ENCODE peak calls at places on chromosomes 6 and 20, in four cellular contexts. R is colonic mucosa, F is WTC11, A is mesothelial cell of epicardium. Z is an unnamed sample.

GRCh38 chr20:50399917-50400704 is 110.1 kb upstream of the PTPN1 start:
- DNase-seq in R (no peak), F (no peak), A (no peak), Z (no peak)

GRCh38 chr20:31712112-31712553 is 10.5 kb downstream of the BCL2L1 start:
- DNase-seq in R (peak; percentile 47), F (no peak), A (no peak), Z (no peak)

GRCh38 chr20:57251344-57251743 is 15.1 kb downstream of the BMP7 start:
- DNase-seq in R (no peak), F (no peak), A (no peak), Z (no peak)

GRCh38 chr6:43608310-43608763 is 20.7 kb downstream of the GTPBP2 start:
- DNase-seq in R (peak; percentile 73), F (peak; percentile 79), A (peak; percentile 72), Z (peak; percentile 27)

GRCh38 chr6:42226251-42227143 is 8.8 kb upstream of the MRPS10 start:
- DNase-seq in R (peak; percentile 84), F (no peak), A (no peak), Z (no peak)

GRCh38 chr20:25247100-25247665 is 702 bp upstream of the PYGB start:
- DNase-seq in R (peak; percentile 83), F (peak; percentile 74), A (peak; percentile 51), Z (no peak)

GRCh38 chr6:36924778-36925396 is 29.7 kb upstream of the PI16 start:
- DNase-seq in R (no peak), F (no peak), A (no peak), Z (no peak)

GRCh38 chr6:165701564-165702354 is 38.7 kb upstream of the PDE10A start:
- DNase-seq in R (no peak), F (no peak), A (no peak), Z (no peak)

GRCh38 chr6:139054001-139054400 is 25.5 kb downstream of the ABRACL start:
- DNase-seq in R (no peak), F (no peak), A (no peak), Z (no peak)

GRCh38 chr6:113690255-113690956 is 166.7 kb upstream of the MARCKS start:
- DNase-seq in R (no peak), F (no peak), A (no peak), Z (no peak)

GRCh38 chr6:3841711-3842565 is 7.2 kb upstream of the FAM50B start:
- DNase-seq in R (no peak), F (no peak), A (no peak), Z (no peak)

GRCh38 chr6:83872386-83873118 is 13.1 kb downstream of the CYB5R4 start:
- DNase-seq in R (no peak), F (no peak), A (no peak), Z (no peak)

GRCh38 chr20:34315236-34315635 is 12.1 kb upstream of the AHCY start:
- DNase-seq in R (no peak), F (no peak), A (no peak), Z (no peak)

GRCh38 chr20:13085275-13085674 is 76.5 kb downstream of the SPTLC3 start:
- DNase-seq in R (no peak), F (no peak), A (no peak), Z (no peak)

GRCh38 chr6:139230421-139230840 is 61.4 kb downstream of the TXLNB start:
- DNase-seq in R (no peak), F (no peak), A (no peak), Z (no peak)

GRCh38 chr6:68575765-68576439 is 59.2 kb upstream of the ADGRB3 start:
- DNase-seq in R (no peak), F (peak; percentile 71), A (peak; percentile 43), Z (no peak)

GRCh38 chr20:48583171-48583570 is 244.6 kb downstream of the PREX1 start:
- DNase-seq in R (no peak), F (no peak), A (no peak), Z (no peak)

GRCh38 chr6:42029062-42029685 is 21.1 kb upstream of the TAF8 start:
- DNase-seq in R (no peak), F (no peak), A (no peak), Z (no peak)

GRCh38 chr6:154404791-154405400 is 48.3 kb upstream of the IPCEF1 start:
- DNase-seq in R (no peak), F (no peak), A (no peak), Z (no peak)

GRCh38 chr6:8549381-8549780 is 114.0 kb upstream of the SLC35B3 start:
- DNase-seq in R (no peak), F (no peak), A (no peak), Z (no peak)

GRCh38 chr6:63351995-63352586 is 32.3 kb upstream of the LGSN start:
- DNase-seq in R (no peak), F (no peak), A (no peak), Z (no peak)

GRCh38 chr6:28336284-28337024 is 506 bp upstream of the ZSCAN31 start:
- DNase-seq in R (peak; percentile 65), F (no peak), A (no peak), Z (no peak)

GRCh38 chr6:118580585-118581419 is 32.7 kb downstream of the PLN start:
- DNase-seq in R (peak; percentile 44), F (peak; percentile 26), A (no peak), Z (no peak)

GRCh38 chr6:130322673-130323268 is 43.0 kb upstream of the TMEM200A start:
- DNase-seq in R (peak; percentile 52), F (peak; percentile 23), A (peak; percentile 46), Z (peak; percentile 26)

GRCh38 chr6:45746046-45746445 is 269.6 kb downstream of the CLIC5 start:
- DNase-seq in R (no peak), F (no peak), A (no peak), Z (no peak)

GRCh38 chr6:25692472-25692871 is 40.5 kb downstream of the SCGN start:
- DNase-seq in R (no peak), F (no peak), A (no peak), Z (no peak)